ENCODE peak calls at places on chromosomes 11 and 22, in eight cellular contexts. V is left cardiac atrium, J is GM10248, C is anterior cingulate cortex, Y is cardiac muscle cell, R is RWPE1, E is HS-5, I is progenitor cell of endocrine pancreas. Q is an unnamed sample.

GRCh38 chr11:19181673-19182261 is 20.0 kb downstream of the CSRP3 start:
- DNase-seq in V (no peak), J (no peak), C (no peak), Y (no peak), R (no peak), E (no peak), I (no peak), Q (no peak)

GRCh38 chr11:26618441-26618840 is 46.4 kb upstream of the MUC15 start:
- DNase-seq in V (no peak), J (no peak), C (no peak), Y (no peak), R (no peak), E (no peak), I (no peak), Q (no peak)

GRCh38 chr22:46201059-46201757 is 48.9 kb downstream of the CDPF1 start:
- DNase-seq in V (no peak), J (no peak), C (no peak), Y (no peak), R (no peak), E (no peak), I (no peak), Q (no peak)

GRCh38 chr11:32164836-32165235 is 74.0 kb downstream of the RCN1 start:
- DNase-seq in V (no peak), J (no peak), C (no peak), Y (no peak), R (no peak), E (no peak), I (no peak), Q (no peak)

GRCh38 chr11:72760543-72761400 is 8.6 kb upstream of the ARAP1 start:
- DNase-seq in V (no peak), J (no peak), C (no peak), Y (no peak), R (no peak), E (no peak), I (no peak), Q (no peak)

GRCh38 chr22:41447435-41448188 is 1.0 kb upstream of the TOB2 start:
- DNase-seq in V (peak), J (peak), C (peak), Y (peak), R (no peak), E (peak), I (peak), Q (peak)

GRCh38 chr11:110000045-110000502 is 93.1 kb upstream of the ZC3H12C start:
- DNase-seq in V (no peak), J (peak), C (no peak), Y (peak), R (peak), E (peak), I (no peak), Q (no peak)

GRCh38 chr11:7512525-7513209 is 1.1 kb upstream of the PPFIBP2 start:
- DNase-seq in V (peak), J (peak), C (peak), Y (peak), R (no peak), E (no peak), I (no peak), Q (peak)

GRCh38 chr22:39661842-39662676 is 91.5 kb downstream of the CACNA1I start:
- DNase-seq in V (peak), J (no peak), C (no peak), Y (peak), R (peak), E (no peak), I (peak), Q (no peak)

GRCh38 chr11:64751136-64751535 is 7.2 kb upstream of the RASGRP2 start:
- DNase-seq in V (no peak), J (no peak), C (no peak), Y (no peak), R (no peak), E (no peak), I (no peak), Q (no peak)

GRCh38 chr22:23834830-23835772 is 3.7 kb downstream of the DERL3 start:
- DNase-seq in V (peak), J (no peak), C (peak), Y (no peak), R (no peak), E (no peak), I (no peak), Q (peak)

GRCh38 chr11:35367491-35367890 is 51.9 kb downstream of the SLC1A2 start:
- DNase-seq in V (no peak), J (no peak), C (no peak), Y (no peak), R (peak), E (peak), I (no peak), Q (no peak)

GRCh38 chr11:70471254-70471653 is 72.9 kb downstream of the CTTN start:
- DNase-seq in V (no peak), J (peak), C (no peak), Y (peak), R (peak), E (no peak), I (no peak), Q (no peak)

GRCh38 chr11:95923441-95923729 is 522 bp downstream of the MTMR2 start:
- DNase-seq in V (no peak), J (no peak), C (no peak), Y (no peak), R (no peak), E (no peak), I (no peak), Q (no peak)

GRCh38 chr22:41001722-41002122 is 50.5 kb downstream of the RBX1 start:
- DNase-seq in V (no peak), J (no peak), C (no peak), Y (no peak), R (peak), E (no peak), I (peak), Q (no peak)

GRCh38 chr22:48675141-48675827 is 1152.4 kb downstream of the BRD1 start:
- DNase-seq in V (peak), J (no peak), C (no peak), Y (no peak), R (no peak), E (no peak), I (no peak), Q (no peak)

GRCh38 chr11:46492540-46492939 is 101.0 kb upstream of the CHRM4 start:
- DNase-seq in V (no peak), J (no peak), C (no peak), Y (no peak), R (no peak), E (no peak), I (no peak), Q (no peak)

GRCh38 chr11:131064373-131064991 is 148.2 kb upstream of the SNX19 start:
- DNase-seq in V (peak), J (peak), C (peak), Y (peak), R (peak), E (no peak), I (peak), Q (peak)

GRCh38 chr11:2790581-2790925 is 90.8 kb upstream of the KCNQ1OT1 start:
- DNase-seq in V (peak), J (no peak), C (no peak), Y (no peak), R (no peak), E (no peak), I (peak), Q (no peak)

GRCh38 chr11:116925050-116925449 is 87.6 kb upstream of the APOA1 start:
- DNase-seq in V (no peak), J (no peak), C (no peak), Y (no peak), R (no peak), E (no peak), I (no peak), Q (no peak)

GRCh38 chr11:44575288-44575672 is 9.8 kb downstream of the CD82 start:
- DNase-seq in V (no peak), J (no peak), C (no peak), Y (no peak), R (peak), E (peak), I (no peak), Q (no peak)

GRCh38 chr11:87063982-87064381 is 26.2 kb downstream of the TMEM135 start:
- DNase-seq in V (no peak), J (no peak), C (no peak), Y (no peak), R (no peak), E (no peak), I (no peak), Q (no peak)

GRCh38 chr11:126477526-126478275 is 122.2 kb downstream of the ST3GAL4 start:
- DNase-seq in V (no peak), J (no peak), C (no peak), Y (no peak), R (no peak), E (no peak), I (no peak), Q (no peak)